ENCODE peak calls at places on chromosomes 11 and 22, in nine cellular contexts. A is AG04450, Q is GM12865, P is kidney, F is PC-3, C is psoas muscle, U is adipocyte, S is coronary artery, W is pancreas. E is an unnamed sample.

GRCh38 chr11:20162824-20163777 is 2.8 kb upstream of the DBX1 start:
- DNase-seq in P (no peak), A (no peak), U (peak; percentile 53), C (no peak), F (no peak), Q (no peak), W (no peak), S (no peak), E (no peak)

GRCh38 chr11:35800970-35801953 is 138.7 kb downstream of the TRIM44 start:
- DNase-seq in U (no peak), C (no peak), Q (no peak), P (no peak), F (no peak), W (no peak), S (no peak), A (no peak), E (no peak)

GRCh38 chr22:50613291-50613981 is 12.8 kb downstream of the MAPK8IP2 start:
- DNase-seq in C (no peak), U (peak; percentile 30), S (no peak), Q (no peak), A (no peak), F (peak; percentile 60), P (no peak), W (peak; percentile 91), E (no peak)

GRCh38 chr11:37141707-37142106 is 543.7 kb upstream of the RAG2 start:
- DNase-seq in C (no peak), P (no peak), W (no peak), Q (no peak), S (no peak), A (no peak), U (no peak), F (peak; percentile 53), E (no peak)

GRCh38 chr11:88042238-88043032 is 132.8 kb downstream of the RAB38 start:
- DNase-seq in S (no peak), U (no peak), Q (no peak), C (no peak), P (no peak), A (no peak), F (no peak), W (no peak), E (no peak)

GRCh38 chr22:50485221-50486131 is 1.2 kb upstream of the MIOX start:
- DNase-seq in Q (no peak), C (no peak), W (peak; percentile 97), S (no peak), P (peak; percentile 80), F (no peak), U (no peak), A (no peak), E (no peak)

GRCh38 chr11:129023968-129024676 is 81.5 kb upstream of the TP53AIP1 start:
- DNase-seq in Q (no peak), W (peak; percentile 61), U (no peak), A (no peak), S (no peak), C (no peak), P (peak; percentile 70), F (peak; percentile 96), E (no peak)

GRCh38 chr11:123536690-123537437 is 106.8 kb downstream of the GRAMD1B start:
- DNase-seq in F (peak; percentile 54), Q (no peak), W (no peak), P (no peak), S (no peak), U (no peak), C (no peak), A (no peak), E (no peak)

GRCh38 chr11:119742263-119742861 is 13.4 kb upstream of the NECTIN1 start:
- DNase-seq in U (peak; percentile 6), S (no peak), Q (no peak), A (no peak), P (no peak), F (no peak), W (no peak), C (no peak), E (no peak)

GRCh38 chr22:49566693-49567092 is 261.0 kb downstream of the BRD1 start:
- DNase-seq in U (no peak), A (no peak), P (peak; percentile 31), Q (no peak), S (peak; percentile 56), W (no peak), F (no peak), C (no peak), E (no peak)

GRCh38 chr22:37400719-37401118 is 26.6 kb downstream of the ELFN2 start:
- DNase-seq in W (no peak), C (no peak), P (no peak), A (no peak), Q (no peak), S (no peak), U (no peak), F (peak; percentile 23), E (no peak)

GRCh38 chr11:130088909-130089668 is 19.4 kb downstream of the APLP2 start:
- DNase-seq in A (no peak), W (no peak), F (no peak), P (no peak), U (no peak), Q (no peak), C (no peak), S (no peak), E (no peak)

GRCh38 chr22:41234815-41235687 is 5.7 kb downstream of the CHADL start:
- DNase-seq in P (no peak), S (no peak), C (no peak), F (no peak), W (no peak), A (no peak), Q (no peak), U (no peak), E (no peak)

GRCh38 chr11:61959026-61959608 is 8.3 kb downstream of the FTH1 start:
- DNase-seq in W (no peak), C (no peak), S (no peak), U (no peak), F (peak; percentile 58), A (no peak), Q (no peak), P (peak; percentile 24), E (no peak)
- H3K4me3 ChIP-seq in W (no peak overlapping the region), C (no peak overlapping the region), S (no peak overlapping the region), U (no peak overlapping the region), F (no peak overlapping the region), A (no peak overlapping the region), Q (no peak overlapping the region), P (no peak overlapping the region), E (no peak overlapping the region)

GRCh38 chr11:828501-829115 is 889 bp downstream of the CRACR2B start:
- DNase-seq in C (no peak), F (no peak), U (no peak), Q (no peak), W (no peak), A (no peak), S (no peak), P (no peak), E (no peak)

GRCh38 chr11:831132-831864 is 1.5 kb upstream of the CD151 start:
- DNase-seq in Q (no peak), A (no peak), S (no peak), F (no peak), C (no peak), W (peak; percentile 65), P (no peak), U (peak; percentile 36), E (no peak)

GRCh38 chr11:829116-829945 is 1.6 kb downstream of the CRACR2B start:
- DNase-seq in Q (no peak), W (no peak), F (no peak), P (peak; percentile 92), C (no peak), U (no peak), S (no peak), A (no peak), E (no peak)

GRCh38 chr11:830295-831131 is 2.2 kb upstream of the CD151 start:
- DNase-seq in P (peak; percentile 93), S (no peak), F (no peak), U (peak; percentile 58), A (no peak), Q (peak; percentile 66), C (peak; percentile 79), W (peak; percentile 68), E (no peak)

GRCh38 chr11:829946-830294 is 2.2 kb downstream of the CRACR2B start:
- DNase-seq in P (no peak), C (no peak), Q (no peak), U (no peak), W (no peak), S (no peak), A (no peak), F (no peak), E (no peak)
- H3K4me3 ChIP-seq in P (peak overlapping the region; percentile 51), C (peak overlapping the region; percentile 57), Q (peak overlapping the region; percentile 16), U (peak overlapping the region; percentile 59), W (no peak overlapping the region), S (peak overlapping the region; percentile 69), A (peak overlapping the region; percentile 34), F (no peak overlapping the region), E (peak overlapping the region; percentile 42)

DNA sequence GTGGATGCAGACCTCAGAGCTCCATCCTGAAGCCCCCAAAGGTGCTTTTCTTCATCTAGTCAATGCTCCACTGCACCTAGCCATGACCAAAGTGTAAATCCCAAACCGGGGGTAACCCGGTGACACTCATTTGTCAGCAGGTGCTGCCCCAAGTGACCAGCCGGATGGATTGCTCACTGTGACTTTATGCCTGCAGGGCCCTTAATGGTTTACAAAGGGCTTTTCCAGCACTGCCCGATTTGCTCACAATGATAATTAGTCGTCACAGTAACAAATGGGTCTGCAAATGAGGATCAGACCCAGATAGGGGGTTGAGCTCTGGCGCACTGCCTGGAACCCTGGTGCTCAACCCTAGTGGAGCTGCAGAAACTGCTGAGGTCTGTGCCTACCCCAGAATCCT is 45.7 kb upstream of the CD5 start:
- DNase-seq in C (no peak), S (peak; percentile 46), P (no peak), A (no peak), U (no peak), F (no peak), W (no peak), Q (peak; percentile 58), E (no peak)
- H3K4me3 ChIP-seq in C (no peak overlapping the region), S (no peak overlapping the region), P (no peak overlapping the region), A (no peak overlapping the region), U (no peak overlapping the region), F (no peak overlapping the region), W (no peak overlapping the region), Q (no peak overlapping the region), E (no peak overlapping the region)

DNA sequence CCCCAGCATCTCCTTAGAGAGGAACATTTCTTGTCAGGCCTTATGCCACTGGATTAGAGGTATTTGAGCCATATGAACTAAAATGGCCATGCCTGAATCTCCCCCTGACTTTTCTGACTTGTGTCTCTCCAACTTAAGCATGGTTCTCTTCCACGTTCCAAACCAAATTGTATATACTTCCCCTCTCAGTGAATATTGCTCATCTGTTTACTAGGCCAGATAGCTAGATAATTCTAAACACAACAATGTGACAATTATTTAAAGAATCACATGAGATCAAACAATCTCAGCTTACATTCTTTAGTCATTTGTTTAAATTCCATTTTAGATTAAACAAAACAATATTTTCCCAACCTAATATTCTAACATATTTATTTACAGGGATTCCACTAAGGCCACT is 105.9 kb downstream of the CADM1 start:
- DNase-seq in F (no peak), W (no peak), S (no peak), Q (no peak), C (no peak), P (no peak), U (no peak), A (no peak), E (no peak)
- H3K4me3 ChIP-seq in F (no peak overlapping the region), W (no peak overlapping the region), S (no peak overlapping the region), Q (no peak overlapping the region), C (no peak overlapping the region), P (no peak overlapping the region), U (no peak overlapping the region), A (no peak overlapping the region), E (no peak overlapping the region)

GRCh38 chr11:56885854-56886253 is 102.9 kb upstream of the OR5AK2 start:
- DNase-seq in W (no peak), F (no peak), P (no peak), S (no peak), Q (no peak), C (no peak), U (no peak), A (no peak), E (no peak)
- H3K4me3 ChIP-seq in W (no peak overlapping the region), F (no peak overlapping the region), P (no peak overlapping the region), S (no peak overlapping the region), Q (no peak overlapping the region), C (no peak overlapping the region), U (no peak overlapping the region), A (no peak overlapping the region), E (no peak overlapping the region)

E was measured in skeletal muscle cell.